ENCODE peak calls at places on chromosomes 12 and 14, in six cellular contexts. One of them, this sample, is unnamed. For H3K9me3, the result is how much of the 10 kb centered on the place peaks cover.

GRCh38 chr12:89280833-89281533 is 71.3 kb downstream of the DUSP6 start:
- DNase-seq in ovary: no peak
- DNase-seq in upper lobe of right lung: no peak
- DNase-seq in body of pancreas: no peak
- DNase-seq in uterus: no peak
- DNase-seq in stomach: no peak
- DNase-seq in this sample: no peak

GRCh38 chr12:64395739-64396138 is 5.2 kb upstream of the C12orf56 start:
- DNase-seq in ovary: no peak
- DNase-seq in upper lobe of right lung: no peak
- DNase-seq in body of pancreas: no peak
- DNase-seq in uterus: no peak
- DNase-seq in stomach: no peak
- DNase-seq in this sample: no peak

GRCh38 chr14:71204231-71204630 is 297.0 kb downstream of the PCNX1 start:
- DNase-seq in ovary: no peak
- DNase-seq in upper lobe of right lung: no peak
- DNase-seq in body of pancreas: no peak
- DNase-seq in uterus: no peak
- DNase-seq in stomach: no peak
- DNase-seq in this sample: no peak

GRCh38 chr14:64363265-64363840 is 24.8 kb upstream of the MTHFD1 start:
- DNase-seq in ovary: no peak
- DNase-seq in upper lobe of right lung: no peak
- DNase-seq in body of pancreas: no peak
- DNase-seq in uterus: no peak
- DNase-seq in stomach: no peak
- DNase-seq in this sample: no peak

GRCh38 chr14:50354527-50354926 is 42.2 kb downstream of the CDKL1 start:
- DNase-seq in ovary: no peak
- DNase-seq in upper lobe of right lung: no peak
- DNase-seq in body of pancreas: no peak
- DNase-seq in uterus: no peak
- DNase-seq in stomach: no peak
- DNase-seq in this sample: no peak

GRCh38 chr14:60396718-60397343 is 89.0 kb downstream of the C14orf39 start:
- DNase-seq in ovary: no peak
- DNase-seq in upper lobe of right lung: no peak
- DNase-seq in body of pancreas: no peak
- DNase-seq in uterus: no peak
- DNase-seq in stomach: no peak
- DNase-seq in this sample: no peak

GRCh38 chr14:101579372-101580080 is 18.2 kb downstream of the DIO3 start:
- DNase-seq in ovary: no peak
- DNase-seq in upper lobe of right lung: no peak
- DNase-seq in body of pancreas: no peak
- DNase-seq in uterus: no peak
- DNase-seq in stomach: no peak
- DNase-seq in this sample: no peak

GRCh38 chr12:91094957-91095356 is 16.3 kb downstream of the LUM start:
- DNase-seq in ovary: no peak
- DNase-seq in upper lobe of right lung: no peak
- DNase-seq in body of pancreas: no peak
- DNase-seq in uterus: no peak
- DNase-seq in stomach: no peak
- DNase-seq in this sample: no peak

GRCh38 chr12:115403253-115403652 is 719.3 kb upstream of the TBX3 start:
- DNase-seq in ovary: no peak
- DNase-seq in upper lobe of right lung: no peak
- DNase-seq in body of pancreas: no peak
- DNase-seq in uterus: no peak
- DNase-seq in stomach: no peak
- DNase-seq in this sample: no peak

GRCh38 chr14:104106471-104106991 is 21.0 kb downstream of the ASPG start:
- DNase-seq in ovary: peak
- DNase-seq in upper lobe of right lung: peak
- DNase-seq in body of pancreas: no peak
- DNase-seq in uterus: no peak
- DNase-seq in stomach: no peak
- DNase-seq in this sample: peak

GRCh38 chr14:23645812-23646647 is 9.9 kb downstream of the DHRS2 start:
- DNase-seq in ovary: no peak
- DNase-seq in upper lobe of right lung: no peak
- DNase-seq in body of pancreas: no peak
- DNase-seq in uterus: no peak
- DNase-seq in stomach: no peak
- DNase-seq in this sample: no peak

GRCh38 chr12:6996040-6996441 is 22.2 kb downstream of the LPCAT3 start:
- DNase-seq in ovary: no peak
- DNase-seq in upper lobe of right lung: no peak
- DNase-seq in body of pancreas: no peak
- DNase-seq in uterus: no peak
- DNase-seq in stomach: no peak
- DNase-seq in this sample: no peak

GRCh38 chr14:89600029-89600428 is 183.0 kb upstream of the FOXN3 start:
- DNase-seq in ovary: no peak
- DNase-seq in upper lobe of right lung: no peak
- DNase-seq in body of pancreas: no peak
- DNase-seq in uterus: no peak
- DNase-seq in stomach: no peak
- DNase-seq in this sample: no peak
- H3K9me3 ChIP-seq in ovary: under half
- H3K9me3 ChIP-seq in upper lobe of right lung: under half
- H3K9me3 ChIP-seq in body of pancreas: under half
- H3K9me3 ChIP-seq in uterus: under half
- H3K9me3 ChIP-seq in stomach: under half
- H3K9me3 ChIP-seq in this sample: under half

DNA sequence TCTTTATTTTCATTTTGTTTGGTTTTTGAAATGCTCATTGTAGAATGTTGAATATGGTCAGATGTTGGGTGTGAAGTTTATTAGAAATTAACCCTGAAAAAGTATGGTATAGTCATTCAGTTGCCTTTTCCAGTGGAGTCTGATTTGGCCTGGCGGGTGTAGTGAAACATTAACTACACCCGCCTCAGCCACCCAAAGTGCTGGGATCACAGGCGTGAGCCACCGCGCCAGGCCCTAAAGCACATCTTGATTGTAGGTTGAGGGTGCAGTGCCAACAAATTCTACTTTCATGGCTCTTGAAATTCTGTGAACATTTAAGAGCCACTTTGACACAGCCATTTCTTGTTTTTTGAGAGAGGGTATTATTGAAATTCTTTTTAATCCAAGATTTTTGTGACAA is 624.9 kb downstream of the DIO2 start:
- DNase-seq in ovary: no peak
- DNase-seq in upper lobe of right lung: peak
- DNase-seq in body of pancreas: peak
- DNase-seq in uterus: no peak
- DNase-seq in stomach: no peak
- DNase-seq in this sample: no peak
- H3K9me3 ChIP-seq in ovary: under half
- H3K9me3 ChIP-seq in upper lobe of right lung: under half
- H3K9me3 ChIP-seq in body of pancreas: under half
- H3K9me3 ChIP-seq in uterus: under half
- H3K9me3 ChIP-seq in stomach: under half
- H3K9me3 ChIP-seq in this sample: under half

DNA sequence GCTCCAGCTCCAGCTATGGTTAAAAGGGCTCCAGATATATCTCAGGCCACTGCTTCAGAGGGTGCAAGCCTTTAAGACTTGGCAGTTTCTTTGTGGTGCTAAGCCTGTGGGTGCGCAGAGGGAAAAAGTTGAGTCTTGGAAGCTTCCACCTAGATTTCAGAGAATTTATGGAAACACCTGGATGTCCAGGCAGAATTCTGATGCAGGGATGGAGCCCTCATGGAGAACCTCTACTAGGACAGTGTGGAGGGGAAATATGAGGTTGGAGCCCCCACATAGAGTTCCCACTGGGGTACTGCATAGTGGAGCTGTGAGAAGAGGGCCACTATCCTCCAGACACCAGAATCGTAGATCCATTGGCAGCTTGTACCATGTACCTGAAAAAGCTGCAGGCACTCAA is 69.9 kb downstream of the SDR9C7 start:
- DNase-seq in ovary: no peak
- DNase-seq in upper lobe of right lung: no peak
- DNase-seq in body of pancreas: no peak
- DNase-seq in uterus: no peak
- DNase-seq in stomach: no peak
- DNase-seq in this sample: no peak
- H3K9me3 ChIP-seq in ovary: under half
- H3K9me3 ChIP-seq in upper lobe of right lung: under half
- H3K9me3 ChIP-seq in body of pancreas: under half
- H3K9me3 ChIP-seq in uterus: under half
- H3K9me3 ChIP-seq in stomach: half or more
- H3K9me3 ChIP-seq in this sample: under half

GRCh38 chr12:130701402-130701744 is 14.7 kb downstream of the RIMBP2 start:
- DNase-seq in ovary: no peak
- DNase-seq in upper lobe of right lung: no peak
- DNase-seq in body of pancreas: no peak
- DNase-seq in uterus: no peak
- DNase-seq in stomach: peak
- DNase-seq in this sample: no peak

GRCh38 chr12:130698106-130698505 is 18.0 kb downstream of the RIMBP2 start:
- DNase-seq in ovary: no peak
- DNase-seq in upper lobe of right lung: peak
- DNase-seq in body of pancreas: no peak
- DNase-seq in uterus: no peak
- DNase-seq in stomach: no peak
- DNase-seq in this sample: peak

GRCh38 chr12:130695061-130695460 is 21.0 kb downstream of the RIMBP2 start:
- DNase-seq in ovary: no peak
- DNase-seq in upper lobe of right lung: no peak
- DNase-seq in body of pancreas: no peak
- DNase-seq in uterus: no peak
- DNase-seq in stomach: no peak
- DNase-seq in this sample: no peak

GRCh38 chr12:130700492-130701401 is 15.4 kb downstream of the RIMBP2 start:
- DNase-seq in ovary: no peak
- DNase-seq in upper lobe of right lung: peak
- DNase-seq in body of pancreas: no peak
- DNase-seq in uterus: no peak
- DNase-seq in stomach: peak
- DNase-seq in this sample: no peak

DNA sequence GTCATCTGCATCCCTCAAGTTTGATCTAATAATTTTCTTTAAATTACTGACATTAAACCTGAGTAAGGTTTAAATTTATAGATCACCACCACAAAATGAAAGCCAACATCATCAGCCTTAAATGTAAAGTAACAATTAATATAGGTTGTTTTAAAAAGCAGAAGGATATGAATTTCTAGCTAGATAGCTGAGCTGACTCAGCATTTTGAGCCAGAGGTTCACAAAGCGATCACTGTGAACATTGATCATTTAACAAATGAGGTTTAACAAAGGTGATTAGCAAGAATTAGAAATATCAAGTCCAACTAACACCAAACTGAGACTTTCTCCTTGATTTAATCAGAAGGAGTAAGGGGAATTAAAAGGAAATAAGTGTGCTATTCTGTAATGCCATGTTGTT is 19.7 kb downstream of the RIMBP2 start:
- DNase-seq in ovary: no peak
- DNase-seq in upper lobe of right lung: no peak
- DNase-seq in body of pancreas: no peak
- DNase-seq in uterus: no peak
- DNase-seq in stomach: no peak
- DNase-seq in this sample: no peak
- H3K9me3 ChIP-seq in ovary: under half
- H3K9me3 ChIP-seq in upper lobe of right lung: under half
- H3K9me3 ChIP-seq in body of pancreas: under half
- H3K9me3 ChIP-seq in uterus: under half
- H3K9me3 ChIP-seq in stomach: under half
- H3K9me3 ChIP-seq in this sample: under half

GRCh38 chr12:123832052-123832451 is 70.0 kb downstream of the DNAH10 start:
- DNase-seq in ovary: no peak
- DNase-seq in upper lobe of right lung: no peak
- DNase-seq in body of pancreas: no peak
- DNase-seq in uterus: no peak
- DNase-seq in stomach: no peak
- DNase-seq in this sample: no peak

GRCh38 chr12:123828871-123829547 is 66.9 kb downstream of the DNAH10 start:
- DNase-seq in ovary: no peak
- DNase-seq in upper lobe of right lung: no peak
- DNase-seq in body of pancreas: no peak
- DNase-seq in uterus: no peak
- DNase-seq in stomach: no peak
- DNase-seq in this sample: no peak

GRCh38 chr12:123828120-123828519 is 66.0 kb downstream of the DNAH10 start:
- DNase-seq in ovary: no peak
- DNase-seq in upper lobe of right lung: no peak
- DNase-seq in body of pancreas: no peak
- DNase-seq in uterus: no peak
- DNase-seq in stomach: no peak
- DNase-seq in this sample: no peak

GRCh38 chr12:123830675-123831074 is 68.6 kb downstream of the DNAH10 start:
- DNase-seq in ovary: no peak
- DNase-seq in upper lobe of right lung: no peak
- DNase-seq in body of pancreas: no peak
- DNase-seq in uterus: no peak
- DNase-seq in stomach: no peak
- DNase-seq in this sample: no peak

GRCh38 chr12:123829561-123829960 is 67.5 kb downstream of the DNAH10 start:
- DNase-seq in ovary: no peak
- DNase-seq in upper lobe of right lung: no peak
- DNase-seq in body of pancreas: no peak
- DNase-seq in uterus: no peak
- DNase-seq in stomach: no peak
- DNase-seq in this sample: no peak
- H3K9me3 ChIP-seq in ovary: under half
- H3K9me3 ChIP-seq in upper lobe of right lung: under half
- H3K9me3 ChIP-seq in body of pancreas: under half
- H3K9me3 ChIP-seq in uterus: under half
- H3K9me3 ChIP-seq in stomach: under half
- H3K9me3 ChIP-seq in this sample: under half

GRCh38 chr12:38157274-38157932 is 159.2 kb upstream of the ALG10B start:
- DNase-seq in ovary: no peak
- DNase-seq in upper lobe of right lung: peak
- DNase-seq in body of pancreas: no peak
- DNase-seq in uterus: no peak
- DNase-seq in stomach: no peak
- DNase-seq in this sample: no peak

GRCh38 chr12:38155020-38155395 is 161.6 kb upstream of the ALG10B start:
- DNase-seq in ovary: no peak
- DNase-seq in upper lobe of right lung: no peak
- DNase-seq in body of pancreas: no peak
- DNase-seq in uterus: no peak
- DNase-seq in stomach: no peak
- DNase-seq in this sample: no peak

GRCh38 chr12:38157933-38158401 is 158.6 kb upstream of the ALG10B start:
- DNase-seq in ovary: no peak
- DNase-seq in upper lobe of right lung: peak
- DNase-seq in body of pancreas: no peak
- DNase-seq in uterus: no peak
- DNase-seq in stomach: no peak
- DNase-seq in this sample: peak

GRCh38 chr12:38155526-38156496 is 160.8 kb upstream of the ALG10B start:
- DNase-seq in ovary: no peak
- DNase-seq in upper lobe of right lung: peak
- DNase-seq in body of pancreas: no peak
- DNase-seq in uterus: no peak
- DNase-seq in stomach: no peak
- DNase-seq in this sample: no peak

GRCh38 chr12:38156497-38157245 is 159.9 kb upstream of the ALG10B start:
- DNase-seq in ovary: no peak
- DNase-seq in upper lobe of right lung: no peak
- DNase-seq in body of pancreas: no peak
- DNase-seq in uterus: no peak
- DNase-seq in stomach: no peak
- DNase-seq in this sample: peak
- H3K9me3 ChIP-seq in ovary: under half
- H3K9me3 ChIP-seq in upper lobe of right lung: under half
- H3K9me3 ChIP-seq in body of pancreas: under half
- H3K9me3 ChIP-seq in uterus: under half
- H3K9me3 ChIP-seq in stomach: under half
- H3K9me3 ChIP-seq in this sample: under half

This sample was measured in aorta.